ENCODE peak calls at places on chromosome 19, in ten cellular contexts. U, K, C, F, D, A, Y, X, L and P are unnamed samples.

GRCh38 chr19:49114630-49115363 is 627 bp downstream of the LIN7B start:
- DNase-seq in U (peak; percentile 57), D (no peak), K (peak; percentile 77), F (peak; percentile 71), C (peak; percentile 47), A (peak; percentile 57), Y (peak; percentile 56), X (peak; percentile 86), L (no peak), P (peak; percentile 57)

GRCh38 chr19:14371321-14371821 is 9.9 kb upstream of the ADGRE5 start:
- DNase-seq in Y (no peak), K (no peak), X (no peak), U (no peak), C (no peak), F (no peak), D (no peak), L (no peak), A (no peak), P (no peak)

GRCh38 chr19:6476155-6476895 is 5.3 kb downstream of the DENND1C start:
- DNase-seq in A (peak; percentile 90), F (peak; percentile 63), X (peak; percentile 100), D (no peak), Y (peak; percentile 75), C (peak; percentile 38), U (peak; percentile 64), K (peak; percentile 93), L (no peak), P (peak; percentile 83)

GRCh38 chr19:55015126-55015525 is 22.9 kb downstream of the GP6 start:
- DNase-seq in A (no peak), L (no peak), C (no peak), D (no peak), U (no peak), X (no peak), Y (no peak), K (no peak), F (no peak), P (no peak)

GRCh38 chr19:10289167-10289835 is 451 bp upstream of the ICAM5 start:
- DNase-seq in X (peak; percentile 86), A (no peak), D (no peak), L (no peak), K (peak; percentile 83), C (no peak), U (peak; percentile 82), Y (no peak), F (no peak), P (peak; percentile 75)

GRCh38 chr19:16160445-16160942 is 12.8 kb downstream of the CIB3 start:
- DNase-seq in A (no peak), Y (no peak), X (no peak), U (no peak), C (no peak), F (no peak), K (no peak), L (no peak), D (no peak), P (no peak)

GRCh38 chr19:49080392-49080791 is 4.9 kb upstream of the SNRNP70 start:
- DNase-seq in X (no peak), U (no peak), F (no peak), Y (no peak), L (no peak), A (no peak), K (no peak), C (no peak), D (no peak), P (no peak)

GRCh38 chr19:6219147-6219525 is 60.6 kb downstream of the MLLT1 start:
- DNase-seq in A (no peak), F (no peak), U (no peak), C (no peak), K (no peak), L (no peak), X (no peak), Y (no peak), D (no peak), P (no peak)

DNA sequence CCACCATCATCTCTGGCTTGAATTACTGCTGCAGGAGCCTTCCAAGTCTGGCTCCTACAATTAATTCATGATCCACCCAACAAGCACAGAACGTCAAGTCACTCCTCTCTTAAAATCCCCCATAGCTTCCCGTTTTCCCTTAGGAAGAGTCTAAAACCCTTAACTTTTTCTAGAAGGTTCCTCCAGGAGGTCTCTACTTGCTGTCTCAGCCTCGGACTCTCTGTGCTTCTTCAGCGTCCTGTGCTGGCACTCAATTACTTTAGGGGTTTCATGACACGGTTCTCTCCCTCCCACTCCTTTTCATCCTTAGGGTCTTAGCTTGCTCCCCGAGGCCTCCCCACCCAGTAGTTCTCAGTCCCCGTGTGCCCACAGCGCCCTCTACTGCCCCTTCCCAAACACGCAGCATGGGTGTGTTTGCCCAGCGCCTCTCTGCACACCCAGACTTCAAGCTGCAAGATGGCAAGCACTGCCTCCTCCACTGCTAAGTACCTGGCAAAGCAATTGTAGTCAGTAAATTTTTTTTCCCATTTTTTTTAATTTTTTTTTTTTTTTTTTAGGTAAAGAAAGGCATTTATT is 25.8 kb upstream of the MAP3K10 start:
- DNase-seq in D (no peak), X (peak; percentile 90), C (peak; percentile 47), A (peak; percentile 50), U (peak; percentile 67), L (no peak), K (peak; percentile 56), F (peak; percentile 68), Y (peak; percentile 66), P (peak; percentile 76)
- TF ChIP-seq CTCF in D (peak; percentile 72), X (peak; percentile 79), C (peak; percentile 84), A (peak; percentile 57), U (peak; percentile 74), L (peak; percentile 64), K (peak; percentile 64), F (peak; percentile 83), Y (peak; percentile 77), P (peak; percentile 94)

GRCh38 chr19:2392366-2392765 is 32.3 kb downstream of the TMPRSS9 start:
- DNase-seq in K (no peak), L (no peak), F (no peak), A (no peak), U (no peak), Y (no peak), X (no peak), D (no peak), C (no peak), P (no peak)

GRCh38 chr19:2389594-2389993 is 29.5 kb downstream of the TMPRSS9 start:
- DNase-seq in D (no peak), K (no peak), Y (no peak), C (no peak), U (no peak), F (no peak), L (no peak), X (no peak), A (no peak), P (no peak)

GRCh38 chr19:2391118-2391725 is 31.2 kb downstream of the TMPRSS9 start:
- DNase-seq in K (no peak), Y (peak; percentile 26), F (peak; percentile 65), X (no peak), C (peak; percentile 82), D (peak; percentile 37), U (no peak), A (no peak), L (peak; percentile 33), P (peak; percentile 76)

GRCh38 chr19:2385053-2385721 is 25.1 kb downstream of the TMPRSS9 start:
- DNase-seq in F (no peak), C (peak; percentile 63), A (peak; percentile 26), X (peak; percentile 84), K (no peak), D (peak; percentile 40), U (no peak), L (peak; percentile 27), Y (peak; percentile 14), P (peak; percentile 65)

DNA sequence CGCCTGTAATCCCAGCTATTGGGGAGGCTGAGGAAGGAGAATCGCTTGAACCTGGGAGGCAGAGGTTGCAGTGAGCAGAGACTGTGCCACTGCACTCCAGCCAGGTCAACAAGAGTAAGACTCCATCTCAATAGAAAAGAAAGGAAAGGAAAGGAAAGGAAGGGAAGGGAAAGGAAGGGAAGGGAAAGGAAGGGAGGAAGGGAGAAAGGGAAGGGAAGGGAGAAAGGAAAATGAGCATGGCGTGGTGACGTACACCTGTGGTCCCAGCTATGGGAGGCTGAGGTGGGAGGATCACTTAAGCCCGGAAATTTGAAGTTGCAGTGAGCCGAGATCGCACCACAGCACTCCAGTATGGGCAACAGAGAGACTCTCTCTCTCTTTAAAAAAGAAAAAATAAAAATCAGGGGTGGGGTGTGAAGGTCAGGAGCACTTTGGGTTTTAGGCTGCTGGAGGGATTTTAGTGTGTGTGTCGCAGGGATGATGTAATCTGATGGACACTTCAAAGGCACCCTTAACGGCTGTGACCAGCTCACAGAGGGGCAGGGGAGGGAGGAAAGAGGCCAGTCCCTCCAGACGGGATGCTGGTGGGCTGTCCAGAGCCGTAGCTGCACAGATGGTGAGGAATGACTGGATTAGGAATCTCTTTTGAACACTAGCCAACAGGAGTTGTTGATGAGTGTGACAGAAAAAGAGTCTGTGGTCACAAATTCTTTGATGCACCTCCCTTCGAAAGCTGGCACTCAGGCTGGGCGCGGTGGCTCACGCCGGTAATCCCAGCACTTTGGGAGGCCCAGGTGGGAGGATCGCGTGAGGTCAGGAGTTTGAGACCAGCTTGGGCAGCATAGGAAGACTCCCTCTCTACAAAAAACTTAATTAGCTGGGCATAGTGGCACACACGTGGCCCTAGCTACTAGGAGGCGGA is 27.6 kb downstream of the TMPRSS9 start:
- DNase-seq in L (no peak), K (no peak), F (no peak), U (no peak), X (no peak), D (no peak), C (no peak), A (no peak), Y (no peak), P (no peak)
- TF ChIP-seq CTCF in L (no peak), K (no peak), F (no peak), U (no peak), X (no peak), D (no peak), C (no peak), A (no peak), Y (no peak), P (no peak)

GRCh38 chr19:32324631-32325215 is 20.7 kb upstream of the ZNF507 start:
- DNase-seq in A (no peak), Y (no peak), U (no peak), F (no peak), X (no peak), D (no peak), C (peak; percentile 40), K (no peak), L (no peak), P (no peak)
- TF ChIP-seq CTCF in A (no peak), Y (no peak), U (no peak), F (peak; percentile 52), X (no peak), D (peak; percentile 2), C (peak; percentile 26), K (no peak), L (no peak), P (no peak)

GRCh38 chr19:7505682-7506384 is 10.1 kb upstream of the ZNF358 start:
- DNase-seq in L (no peak), X (peak; percentile 88), A (peak; percentile 45), Y (peak; percentile 29), K (no peak), D (no peak), F (no peak), U (no peak), C (no peak), P (peak; percentile 71)

GRCh38 chr19:7504684-7505083 is 11.2 kb upstream of the ZNF358 start:
- DNase-seq in F (no peak), K (no peak), L (no peak), Y (no peak), U (no peak), D (no peak), C (no peak), A (no peak), X (no peak), P (no peak)

GRCh38 chr19:7506385-7507328 is 9.2 kb upstream of the ZNF358 start:
- DNase-seq in X (peak; percentile 99), F (peak; percentile 56), L (no peak), D (peak; percentile 32), Y (peak; percentile 37), K (peak; percentile 96), U (peak; percentile 42), C (peak; percentile 85), A (peak; percentile 64), P (peak; percentile 75)

GRCh38 chr19:7507884-7508283 is 8.0 kb upstream of the ZNF358 start:
- DNase-seq in X (peak; percentile 96), F (no peak), D (peak; percentile 40), U (no peak), Y (no peak), C (peak; percentile 80), L (peak; percentile 37), K (peak; percentile 87), A (peak; percentile 55), P (no peak)

DNA sequence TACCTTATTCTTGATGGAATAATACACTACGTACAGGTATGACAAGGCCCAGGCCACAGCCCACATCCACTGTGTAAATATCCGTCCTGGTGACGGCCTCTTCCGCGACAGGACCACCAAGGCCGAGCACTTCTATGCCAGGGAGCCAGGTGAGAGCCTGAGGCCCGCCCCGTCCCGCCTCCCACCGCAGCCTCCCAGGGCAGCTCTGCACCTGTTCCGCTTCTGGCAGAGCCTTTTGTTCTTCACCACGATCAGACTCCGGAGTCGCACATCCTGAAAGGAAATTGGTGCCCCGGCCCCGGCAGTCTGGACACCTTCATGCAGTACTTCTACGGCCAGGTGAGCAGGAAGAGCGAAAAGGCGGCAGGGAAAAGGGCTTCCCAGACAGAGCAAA is 10.6 kb upstream of the ZNF358 start:
- DNase-seq in Y (peak; percentile 23), L (no peak), U (no peak), C (no peak), A (no peak), K (no peak), F (no peak), X (peak; percentile 45), D (no peak), P (no peak)
- TF ChIP-seq CTCF in Y (no peak), L (no peak), U (no peak), C (no peak), A (no peak), K (no peak), F (no peak), X (no peak), D (no peak), P (no peak)